ENCODE peak calls at places on chromosomes 7 and 10, in eight cellular contexts. One of them, this sample, is unnamed.

GRCh38 chr7:7564323-7564780 is 2.3 kb upstream of the MIOS start:
- DNase-seq in LoVo: peak; percentile 90
- DNase-seq in GM23248: peak; percentile 89
- DNase-seq in MV-4-11: peak; percentile 63
- DNase-seq in HTR-8/SVneo: peak; percentile 84
- DNase-seq in mesendoderm: peak; percentile 93
- DNase-seq in amniotic epithelial cell: peak; percentile 82
- DNase-seq in stimulated activated CD8-positive, alpha-beta memory T cell treated with anti-CD3 and anti-CD28 coated beads, Interleukin-12 subunit alpha, Interleukin-12 subunit beta, amount 100 ng/mL, for 1 hour: no peak
- DNase-seq in this sample: peak; percentile 92

GRCh38 chr7:111159426-111159825 is 68.5 kb downstream of the LRRN3 start:
- DNase-seq in MV-4-11: no peak
- DNase-seq in HTR-8/SVneo: no peak
- DNase-seq in LoVo: no peak
- DNase-seq in mesendoderm: no peak
- DNase-seq in GM23248: peak; percentile 66
- DNase-seq in amniotic epithelial cell: peak; percentile 37
- DNase-seq in stimulated activated CD8-positive, alpha-beta memory T cell treated with anti-CD3 and anti-CD28 coated beads, Interleukin-12 subunit alpha, Interleukin-12 subunit beta, amount 100 ng/mL, for 1 hour: no peak
- DNase-seq in this sample: peak; percentile 34

GRCh38 chr7:5388905-5389433 is 34.7 kb downstream of the TNRC18 start:
- DNase-seq in GM23248: no peak
- DNase-seq in HTR-8/SVneo: no peak
- DNase-seq in amniotic epithelial cell: no peak
- DNase-seq in MV-4-11: no peak
- DNase-seq in LoVo: no peak
- DNase-seq in stimulated activated CD8-positive, alpha-beta memory T cell treated with anti-CD3 and anti-CD28 coated beads, Interleukin-12 subunit alpha, Interleukin-12 subunit beta, amount 100 ng/mL, for 1 hour: no peak
- DNase-seq in mesendoderm: peak; percentile 51
- DNase-seq in this sample: no peak

GRCh38 chr10:50740351-50740688 is 584 bp downstream of the ASAH2B start:
- DNase-seq in HTR-8/SVneo: peak; percentile 5
- DNase-seq in amniotic epithelial cell: peak; percentile 73
- DNase-seq in LoVo: peak; percentile 18
- DNase-seq in mesendoderm: no peak
- DNase-seq in MV-4-11: peak; percentile 22
- DNase-seq in GM23248: peak; percentile 90
- DNase-seq in stimulated activated CD8-positive, alpha-beta memory T cell treated with anti-CD3 and anti-CD28 coated beads, Interleukin-12 subunit alpha, Interleukin-12 subunit beta, amount 100 ng/mL, for 1 hour: no peak
- DNase-seq in this sample: peak; percentile 68

GRCh38 chr7:137919987-137920386 is 73.2 kb upstream of the DGKI start:
- DNase-seq in MV-4-11: no peak
- DNase-seq in stimulated activated CD8-positive, alpha-beta memory T cell treated with anti-CD3 and anti-CD28 coated beads, Interleukin-12 subunit alpha, Interleukin-12 subunit beta, amount 100 ng/mL, for 1 hour: no peak
- DNase-seq in HTR-8/SVneo: no peak
- DNase-seq in amniotic epithelial cell: no peak
- DNase-seq in LoVo: no peak
- DNase-seq in GM23248: peak; percentile 47
- DNase-seq in mesendoderm: peak; percentile 62
- DNase-seq in this sample: peak; percentile 29

GRCh38 chr7:37440738-37441404 is 7.8 kb downstream of the ELMO1 start:
- DNase-seq in GM23248: no peak
- DNase-seq in MV-4-11: no peak
- DNase-seq in LoVo: no peak
- DNase-seq in amniotic epithelial cell: no peak
- DNase-seq in stimulated activated CD8-positive, alpha-beta memory T cell treated with anti-CD3 and anti-CD28 coated beads, Interleukin-12 subunit alpha, Interleukin-12 subunit beta, amount 100 ng/mL, for 1 hour: no peak
- DNase-seq in mesendoderm: no peak
- DNase-seq in HTR-8/SVneo: no peak
- DNase-seq in this sample: no peak

GRCh38 chr10:31757831-31758230 is 170.8 kb downstream of the ARHGAP12 start:
- DNase-seq in amniotic epithelial cell: no peak
- DNase-seq in HTR-8/SVneo: no peak
- DNase-seq in MV-4-11: no peak
- DNase-seq in GM23248: peak; percentile 46
- DNase-seq in mesendoderm: no peak
- DNase-seq in LoVo: no peak
- DNase-seq in stimulated activated CD8-positive, alpha-beta memory T cell treated with anti-CD3 and anti-CD28 coated beads, Interleukin-12 subunit alpha, Interleukin-12 subunit beta, amount 100 ng/mL, for 1 hour: no peak
- DNase-seq in this sample: no peak

GRCh38 chr10:19620867-19621266 is 195.4 kb upstream of the PLXDC2 start:
- DNase-seq in MV-4-11: peak; percentile 7
- DNase-seq in stimulated activated CD8-positive, alpha-beta memory T cell treated with anti-CD3 and anti-CD28 coated beads, Interleukin-12 subunit alpha, Interleukin-12 subunit beta, amount 100 ng/mL, for 1 hour: no peak
- DNase-seq in LoVo: no peak
- DNase-seq in HTR-8/SVneo: no peak
- DNase-seq in mesendoderm: no peak
- DNase-seq in GM23248: peak; percentile 27
- DNase-seq in amniotic epithelial cell: peak; percentile 28
- DNase-seq in this sample: no peak

GRCh38 chr7:157637216-157637954 is 300.6 kb downstream of the DNAJB6 start:
- DNase-seq in GM23248: no peak
- DNase-seq in mesendoderm: no peak
- DNase-seq in HTR-8/SVneo: no peak
- DNase-seq in MV-4-11: no peak
- DNase-seq in LoVo: no peak
- DNase-seq in stimulated activated CD8-positive, alpha-beta memory T cell treated with anti-CD3 and anti-CD28 coated beads, Interleukin-12 subunit alpha, Interleukin-12 subunit beta, amount 100 ng/mL, for 1 hour: no peak
- DNase-seq in amniotic epithelial cell: no peak
- DNase-seq in this sample: no peak

GRCh38 chr10:11522821-11523245 is 88.6 kb downstream of the USP6NL start:
- DNase-seq in mesendoderm: no peak
- DNase-seq in GM23248: no peak
- DNase-seq in stimulated activated CD8-positive, alpha-beta memory T cell treated with anti-CD3 and anti-CD28 coated beads, Interleukin-12 subunit alpha, Interleukin-12 subunit beta, amount 100 ng/mL, for 1 hour: no peak
- DNase-seq in MV-4-11: no peak
- DNase-seq in amniotic epithelial cell: no peak
- DNase-seq in HTR-8/SVneo: no peak
- DNase-seq in LoVo: no peak
- DNase-seq in this sample: no peak

This sample was measured in RCC 7860.